ENCODE peak calls at places on chromosome 11, in four cellular contexts. One of them, this sample, is unnamed.

GRCh38 chr11:26688701-26689100 is 33.2 kb downstream of the SLC5A12 start:
- DNase-seq in NB4: no peak
- DNase-seq in stomach: no peak
- DNase-seq in adrenal gland: no peak
- DNase-seq in this sample: no peak

GRCh38 chr11:119389611-119390254 is 8.2 kb upstream of the USP2 start:
- DNase-seq in NB4: no peak
- DNase-seq in stomach: no peak
- DNase-seq in adrenal gland: no peak
- DNase-seq in this sample: no peak

GRCh38 chr11:132895340-132895739 is 637.0 kb downstream of the OPCML start:
- DNase-seq in NB4: no peak
- DNase-seq in stomach: no peak
- DNase-seq in adrenal gland: no peak
- DNase-seq in this sample: no peak

GRCh38 chr11:75386912-75387311 is 12.4 kb upstream of the RPS3 start:
- DNase-seq in NB4: no peak
- DNase-seq in stomach: no peak
- DNase-seq in adrenal gland: no peak
- DNase-seq in this sample: no peak

GRCh38 chr11:117072517-117073218 is 25.6 kb downstream of the SIK3 start:
- DNase-seq in NB4: peak; percentile 94
- DNase-seq in stomach: no peak
- DNase-seq in adrenal gland: peak; percentile 63
- DNase-seq in this sample: no peak

GRCh38 chr11:74044538-74044937 is 35.7 kb upstream of the UCP3 start:
- DNase-seq in NB4: no peak
- DNase-seq in stomach: no peak
- DNase-seq in adrenal gland: no peak
- DNase-seq in this sample: no peak

GRCh38 chr11:12507391-12507790 is 130.0 kb downstream of the PARVA start:
- DNase-seq in NB4: no peak
- DNase-seq in stomach: no peak
- DNase-seq in adrenal gland: no peak
- DNase-seq in this sample: no peak

GRCh38 chr11:130528862-130529261 is 80.4 kb downstream of the ADAMTS15 start:
- DNase-seq in NB4: no peak
- DNase-seq in stomach: no peak
- DNase-seq in adrenal gland: no peak
- DNase-seq in this sample: no peak

GRCh38 chr11:34299962-34300350 is 57.9 kb downstream of the ABTB2 start:
- DNase-seq in NB4: no peak
- DNase-seq in stomach: no peak
- DNase-seq in adrenal gland: no peak
- DNase-seq in this sample: no peak

GRCh38 chr11:86676533-86677154 is 4.2 kb upstream of the ME3 start:
- DNase-seq in NB4: peak; percentile 48
- DNase-seq in stomach: no peak
- DNase-seq in adrenal gland: no peak
- DNase-seq in this sample: no peak

GRCh38 chr11:120513436-120514315 is 2.1 kb downstream of the GRIK4 start:
- DNase-seq in NB4: no peak
- DNase-seq in stomach: no peak
- DNase-seq in adrenal gland: no peak
- DNase-seq in this sample: no peak

GRCh38 chr11:84990141-84990540 is 637.0 kb downstream of the DLG2 start:
- DNase-seq in NB4: no peak
- DNase-seq in stomach: no peak
- DNase-seq in adrenal gland: no peak
- DNase-seq in this sample: no peak

GRCh38 chr11:69088676-69089146 is 40.0 kb downstream of the TPCN2 start:
- DNase-seq in NB4: peak; percentile 85
- DNase-seq in stomach: peak; percentile 77
- DNase-seq in adrenal gland: peak; percentile 66
- DNase-seq in this sample: no peak

GRCh38 chr11:64745219-64745522 is 1.2 kb upstream of the RASGRP2 start:
- DNase-seq in NB4: peak; percentile 99
- DNase-seq in stomach: peak; percentile 71
- DNase-seq in adrenal gland: peak; percentile 69
- DNase-seq in this sample: no peak

GRCh38 chr11:19577849-19578619 is 134.6 kb upstream of the NAV2 start:
- DNase-seq in NB4: no peak
- DNase-seq in stomach: no peak
- DNase-seq in adrenal gland: peak; percentile 28
- DNase-seq in this sample: peak; percentile 95

GRCh38 chr11:69120096-69120875 is 35.4 kb upstream of the SMIM38 start:
- DNase-seq in NB4: no peak
- DNase-seq in stomach: no peak
- DNase-seq in adrenal gland: no peak
- DNase-seq in this sample: no peak

GRCh38 chr11:73404048-73404447 is 27.8 kb downstream of the RELT start:
- DNase-seq in NB4: peak; percentile 67
- DNase-seq in stomach: peak; percentile 54
- DNase-seq in adrenal gland: peak; percentile 83
- DNase-seq in this sample: no peak

GRCh38 chr11:46272816-46273427 is 4.5 kb upstream of the CREB3L1 start:
- DNase-seq in NB4: peak; percentile 45
- DNase-seq in stomach: peak; percentile 72
- DNase-seq in adrenal gland: peak; percentile 59
- DNase-seq in this sample: no peak

GRCh38 chr11:1202776-1203504 is 19.9 kb upstream of the MUC5B start:
- DNase-seq in NB4: peak; percentile 65
- DNase-seq in stomach: peak; percentile 76
- DNase-seq in adrenal gland: no peak
- DNase-seq in this sample: no peak

GRCh38 chr11:115425243-115425642 is 79.0 kb downstream of the CADM1 start:
- DNase-seq in NB4: no peak
- DNase-seq in stomach: no peak
- DNase-seq in adrenal gland: no peak
- DNase-seq in this sample: no peak

GRCh38 chr11:102560555-102561011 is 30.0 kb upstream of the MMP7 start:
- DNase-seq in NB4: peak; percentile 66
- DNase-seq in stomach: no peak
- DNase-seq in adrenal gland: no peak
- DNase-seq in this sample: no peak

GRCh38 chr11:7484645-7485044 is 661 bp upstream of the OLFML1 start:
- DNase-seq in NB4: no peak
- DNase-seq in stomach: no peak
- DNase-seq in adrenal gland: no peak
- DNase-seq in this sample: no peak

GRCh38 chr11:16926868-16927267 is 87.3 kb downstream of the PLEKHA7 start:
- DNase-seq in NB4: no peak
- DNase-seq in stomach: no peak
- DNase-seq in adrenal gland: no peak
- DNase-seq in this sample: no peak

GRCh38 chr11:78432058-78432515 is 14.5 kb upstream of the GAB2 start:
- DNase-seq in NB4: peak; percentile 40
- DNase-seq in stomach: no peak
- DNase-seq in adrenal gland: peak; percentile 23
- DNase-seq in this sample: no peak

GRCh38 chr11:35579557-35580396 is 38.5 kb upstream of the FJX1 start:
- DNase-seq in NB4: peak; percentile 58
- DNase-seq in stomach: no peak
- DNase-seq in adrenal gland: no peak
- DNase-seq in this sample: no peak

GRCh38 chr11:66853242-66854229 is 3.3 kb upstream of the LRFN4 start:
- DNase-seq in NB4: no peak
- DNase-seq in stomach: no peak
- DNase-seq in adrenal gland: no peak
- DNase-seq in this sample: no peak

GRCh38 chr11:94766656-94767291 is 1.4 kb upstream of the AMOTL1 start:
- DNase-seq in NB4: no peak
- DNase-seq in stomach: no peak
- DNase-seq in adrenal gland: no peak
- DNase-seq in this sample: no peak

DNA sequence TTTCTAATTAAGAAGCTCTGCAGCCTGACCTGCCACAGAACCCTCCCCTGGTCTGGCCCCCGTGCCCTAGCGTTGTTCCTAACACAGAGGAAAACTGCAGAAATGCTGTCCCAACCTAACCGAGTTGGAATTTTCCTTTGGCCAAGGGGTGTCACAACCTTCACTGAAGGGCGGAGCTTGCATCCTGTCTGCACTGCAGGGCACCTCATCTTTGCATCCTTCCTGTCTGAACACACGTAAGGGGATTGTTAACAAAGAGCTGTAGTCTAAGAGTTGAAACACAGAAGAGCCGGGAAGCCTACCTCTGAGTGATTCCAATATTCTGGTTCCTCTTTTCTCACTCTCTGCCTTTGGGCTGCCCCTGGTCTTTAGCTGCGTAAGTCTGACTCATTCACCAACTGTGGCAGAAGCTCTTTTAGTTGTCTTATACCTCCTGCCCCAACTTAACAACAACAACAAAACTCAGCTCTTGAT is 1.6 kb downstream of the DIXDC1 start:
- DNase-seq in NB4: peak; percentile 93
- DNase-seq in stomach: no peak
- DNase-seq in adrenal gland: peak; percentile 34
- DNase-seq in this sample: no peak
- TF ChIP-seq POLR2A in NB4: no peak
- TF ChIP-seq POLR2A in stomach: no peak
- TF ChIP-seq POLR2A in adrenal gland: peak; percentile 78
- TF ChIP-seq POLR2A in this sample: no peak

GRCh38 chr11:110053848-110054414 is 39.3 kb upstream of the ZC3H12C start:
- DNase-seq in NB4: no peak
- DNase-seq in stomach: no peak
- DNase-seq in adrenal gland: no peak
- DNase-seq in this sample: no peak

GRCh38 chr11:110056956-110057355 is 36.2 kb upstream of the ZC3H12C start:
- DNase-seq in NB4: no peak
- DNase-seq in stomach: no peak
- DNase-seq in adrenal gland: no peak
- DNase-seq in this sample: no peak

GRCh38 chr11:110065189-110065588 is 28.0 kb upstream of the ZC3H12C start:
- DNase-seq in NB4: no peak
- DNase-seq in stomach: no peak
- DNase-seq in adrenal gland: no peak
- DNase-seq in this sample: no peak

GRCh38 chr11:110059706-110060430 is 33.3 kb upstream of the ZC3H12C start:
- DNase-seq in NB4: no peak
- DNase-seq in stomach: no peak
- DNase-seq in adrenal gland: no peak
- DNase-seq in this sample: no peak
- H3K4me3 ChIP-seq in NB4: no peak overlapping the region
- H3K4me3 ChIP-seq in stomach: no peak overlapping the region
- H3K4me3 ChIP-seq in adrenal gland: no peak overlapping the region
- H3K4me3 ChIP-seq in this sample: no peak overlapping the region

DNA sequence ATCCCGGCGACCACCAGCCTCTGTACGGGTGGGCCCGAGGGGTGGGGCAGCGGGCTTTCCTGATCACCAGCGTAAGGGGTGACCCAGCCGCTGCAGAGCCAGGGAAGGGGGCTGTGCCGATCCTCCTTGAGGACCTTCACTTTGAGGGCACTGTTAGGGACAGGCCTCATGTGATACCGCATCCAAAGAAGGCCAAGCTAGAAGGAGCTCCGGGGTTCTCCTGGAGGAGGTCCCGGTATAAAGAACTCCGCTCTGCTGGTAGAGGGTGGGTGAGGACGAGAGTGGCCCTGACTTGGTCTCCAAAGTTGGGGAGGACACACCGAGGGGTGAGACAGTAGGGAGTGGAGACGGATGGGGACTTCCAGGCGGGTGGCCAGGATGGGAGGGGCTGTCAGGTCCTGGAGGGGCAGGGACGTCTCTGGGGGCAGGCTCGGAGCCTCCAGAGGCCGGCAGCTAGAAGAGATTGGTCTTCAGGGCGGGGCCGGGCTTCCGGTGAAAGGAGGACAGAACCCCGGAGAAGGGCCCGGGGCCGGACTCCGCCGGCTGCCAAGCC is 4.6 kb downstream of the PHOX2A start:
- DNase-seq in NB4: peak; percentile 59
- DNase-seq in stomach: no peak
- DNase-seq in adrenal gland: no peak
- DNase-seq in this sample: no peak
- TF ChIP-seq POLR2A in NB4: peak; percentile 19
- TF ChIP-seq POLR2A in stomach: no peak
- TF ChIP-seq POLR2A in adrenal gland: peak; percentile 25
- TF ChIP-seq POLR2A in this sample: no peak

GRCh38 chr11:44729718-44730117 is 3.0 kb downstream of the TSPAN18 start:
- DNase-seq in NB4: peak; percentile 11
- DNase-seq in stomach: no peak
- DNase-seq in adrenal gland: peak; percentile 62
- DNase-seq in this sample: no peak
- H3K4me3 ChIP-seq in NB4: no peak overlapping the region
- H3K4me3 ChIP-seq in stomach: no peak overlapping the region
- H3K4me3 ChIP-seq in adrenal gland: no peak overlapping the region
- H3K4me3 ChIP-seq in this sample: no peak overlapping the region

This sample was measured in vagina.